ENCODE peak calls at places on chromosomes 7 and 10, in six cellular contexts. One of them, this sample, is unnamed.

GRCh38 chr7:128886391-128887168 is 23.9 kb downstream of the ATP6V1F start:
- DNase-seq in GM10248: no peak
- DNase-seq in hepatocyte: no peak
- DNase-seq in progenitor cell of endocrine pancreas: no peak
- DNase-seq in HCT116: no peak
- DNase-seq in lower leg skin: no peak
- DNase-seq in this sample: no peak

GRCh38 chr10:125859128-125859817 is 21.8 kb downstream of the DHX32 start:
- DNase-seq in lower leg skin: no peak
- DNase-seq in progenitor cell of endocrine pancreas: no peak
- DNase-seq in GM10248: no peak
- DNase-seq in hepatocyte: no peak
- DNase-seq in HCT116: no peak
- DNase-seq in this sample: no peak

GRCh38 chr7:97479740-97480290 is 252.1 kb upstream of the TAC1 start:
- DNase-seq in progenitor cell of endocrine pancreas: no peak
- DNase-seq in HCT116: no peak
- DNase-seq in lower leg skin: no peak
- DNase-seq in hepatocyte: no peak
- DNase-seq in GM10248: no peak
- DNase-seq in this sample: no peak

GRCh38 chr10:42998481-42999384 is 78.1 kb upstream of the RET start:
- DNase-seq in lower leg skin: peak
- DNase-seq in HCT116: no peak
- DNase-seq in GM10248: peak
- DNase-seq in hepatocyte: peak
- DNase-seq in progenitor cell of endocrine pancreas: no peak
- DNase-seq in this sample: no peak

GRCh38 chr7:50939026-50939425 is 156.3 kb upstream of the GRB10 start:
- DNase-seq in lower leg skin: peak
- DNase-seq in hepatocyte: no peak
- DNase-seq in GM10248: no peak
- DNase-seq in progenitor cell of endocrine pancreas: no peak
- DNase-seq in HCT116: no peak
- DNase-seq in this sample: no peak

GRCh38 chr10:132546567-132547420 is 9.2 kb downstream of the INPP5A start:
- DNase-seq in HCT116: no peak
- DNase-seq in GM10248: no peak
- DNase-seq in hepatocyte: no peak
- DNase-seq in progenitor cell of endocrine pancreas: no peak
- DNase-seq in lower leg skin: no peak
- DNase-seq in this sample: no peak

GRCh38 chr7:20407585-20408466 is 77.1 kb downstream of the ITGB8 start:
- DNase-seq in lower leg skin: no peak
- DNase-seq in progenitor cell of endocrine pancreas: no peak
- DNase-seq in GM10248: no peak
- DNase-seq in hepatocyte: no peak
- DNase-seq in HCT116: no peak
- DNase-seq in this sample: no peak

GRCh38 chr10:119131512-119132240 is 27.8 kb downstream of the DENND10 start:
- DNase-seq in HCT116: no peak
- DNase-seq in progenitor cell of endocrine pancreas: no peak
- DNase-seq in lower leg skin: peak
- DNase-seq in GM10248: peak
- DNase-seq in hepatocyte: no peak
- DNase-seq in this sample: no peak

GRCh38 chr7:157508477-157508881 is 171.7 kb downstream of the DNAJB6 start:
- DNase-seq in progenitor cell of endocrine pancreas: no peak
- DNase-seq in GM10248: no peak
- DNase-seq in hepatocyte: no peak
- DNase-seq in lower leg skin: peak
- DNase-seq in HCT116: no peak
- DNase-seq in this sample: no peak

GRCh38 chr10:101736666-101737065 is 39.2 kb downstream of the FGF8 start:
- DNase-seq in lower leg skin: peak
- DNase-seq in HCT116: no peak
- DNase-seq in progenitor cell of endocrine pancreas: no peak
- DNase-seq in GM10248: no peak
- DNase-seq in hepatocyte: no peak
- DNase-seq in this sample: no peak

GRCh38 chr7:47354831-47355541 is 226.9 kb downstream of the TNS3 start:
- DNase-seq in progenitor cell of endocrine pancreas: no peak
- DNase-seq in hepatocyte: peak
- DNase-seq in HCT116: no peak
- DNase-seq in lower leg skin: peak
- DNase-seq in GM10248: no peak
- DNase-seq in this sample: no peak

GRCh38 chr10:72062341-72062740 is 26.0 kb downstream of the SPOCK2 start:
- DNase-seq in progenitor cell of endocrine pancreas: no peak
- DNase-seq in lower leg skin: no peak
- DNase-seq in hepatocyte: no peak
- DNase-seq in GM10248: no peak
- DNase-seq in HCT116: no peak
- DNase-seq in this sample: no peak

GRCh38 chr10:14519785-14520184 is 189.1 kb upstream of the FRMD4A start:
- DNase-seq in GM10248: no peak
- DNase-seq in hepatocyte: no peak
- DNase-seq in HCT116: no peak
- DNase-seq in lower leg skin: no peak
- DNase-seq in progenitor cell of endocrine pancreas: no peak
- DNase-seq in this sample: no peak

GRCh38 chr10:5625992-5626777 is 40.2 kb downstream of the ASB13 start:
- DNase-seq in lower leg skin: no peak
- DNase-seq in HCT116: no peak
- DNase-seq in GM10248: no peak
- DNase-seq in progenitor cell of endocrine pancreas: no peak
- DNase-seq in hepatocyte: no peak
- DNase-seq in this sample: no peak

GRCh38 chr10:122673731-122674130 is 25.9 kb downstream of the C10orf120 start:
- DNase-seq in progenitor cell of endocrine pancreas: no peak
- DNase-seq in hepatocyte: no peak
- DNase-seq in lower leg skin: no peak
- DNase-seq in HCT116: no peak
- DNase-seq in GM10248: no peak
- DNase-seq in this sample: no peak

GRCh38 chr7:97771576-97771975 is 39.7 kb downstream of the TAC1 start:
- DNase-seq in lower leg skin: no peak
- DNase-seq in HCT116: no peak
- DNase-seq in hepatocyte: no peak
- DNase-seq in progenitor cell of endocrine pancreas: no peak
- DNase-seq in GM10248: no peak
- DNase-seq in this sample: no peak

GRCh38 chr7:66352071-66352470 is 146.9 kb downstream of the TPST1 start:
- DNase-seq in GM10248: peak
- DNase-seq in hepatocyte: peak
- DNase-seq in HCT116: no peak
- DNase-seq in lower leg skin: peak
- DNase-seq in progenitor cell of endocrine pancreas: no peak
- DNase-seq in this sample: no peak

GRCh38 chr10:43140414-43140813 is 2.2 kb downstream of the CSGALNACT2 start:
- DNase-seq in lower leg skin: no peak
- DNase-seq in GM10248: peak
- DNase-seq in hepatocyte: no peak
- DNase-seq in progenitor cell of endocrine pancreas: no peak
- DNase-seq in HCT116: no peak
- DNase-seq in this sample: no peak

GRCh38 chr10:132422931-132423813 is 26.2 kb downstream of the PWWP2B start:
- DNase-seq in GM10248: no peak
- DNase-seq in HCT116: no peak
- DNase-seq in hepatocyte: no peak
- DNase-seq in lower leg skin: no peak
- DNase-seq in progenitor cell of endocrine pancreas: no peak
- DNase-seq in this sample: no peak

GRCh38 chr7:100801833-100802568 is 25.3 kb downstream of the EPHB4 start:
- DNase-seq in progenitor cell of endocrine pancreas: peak
- DNase-seq in GM10248: peak
- DNase-seq in lower leg skin: peak
- DNase-seq in HCT116: no peak
- DNase-seq in hepatocyte: peak
- DNase-seq in this sample: peak

GRCh38 chr7:76063525-76063924 is 15.6 kb downstream of the MDH2 start:
- DNase-seq in HCT116: no peak
- DNase-seq in progenitor cell of endocrine pancreas: no peak
- DNase-seq in hepatocyte: peak
- DNase-seq in GM10248: peak
- DNase-seq in lower leg skin: peak
- DNase-seq in this sample: peak

GRCh38 chr10:119305860-119306513 is 98.6 kb downstream of the GRK5 start:
- DNase-seq in GM10248: peak
- DNase-seq in hepatocyte: peak
- DNase-seq in lower leg skin: peak
- DNase-seq in HCT116: peak
- DNase-seq in progenitor cell of endocrine pancreas: no peak
- DNase-seq in this sample: peak

GRCh38 chr7:99742737-99743394 is 7.9 kb upstream of the CYP3A7 start:
- DNase-seq in GM10248: no peak
- DNase-seq in lower leg skin: no peak
- DNase-seq in progenitor cell of endocrine pancreas: no peak
- DNase-seq in hepatocyte: no peak
- DNase-seq in HCT116: no peak
- DNase-seq in this sample: no peak

GRCh38 chr10:26112532-26112931 is 104.0 kb upstream of the GAD2 start:
- DNase-seq in progenitor cell of endocrine pancreas: no peak
- DNase-seq in GM10248: no peak
- DNase-seq in hepatocyte: no peak
- DNase-seq in lower leg skin: no peak
- DNase-seq in HCT116: no peak
- DNase-seq in this sample: no peak

DNA sequence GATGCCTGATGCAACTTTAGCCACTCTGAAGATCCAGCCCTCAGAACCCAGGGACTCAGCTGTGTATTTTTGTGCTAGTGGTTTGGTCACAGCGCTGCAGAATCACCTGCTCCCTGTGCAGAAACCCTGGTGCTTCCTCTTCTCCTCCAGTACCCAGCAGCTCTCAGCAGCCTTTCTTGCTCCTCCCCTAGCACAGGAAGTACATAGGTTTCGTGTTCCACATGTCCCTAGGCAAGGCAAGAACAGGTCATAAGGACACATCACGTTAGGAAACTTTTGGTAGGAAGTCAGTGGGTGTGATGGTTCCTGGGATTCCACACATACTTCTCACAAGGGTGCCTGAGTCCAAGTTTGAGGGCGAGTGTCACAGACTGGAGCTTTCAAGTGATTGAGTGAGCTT is 167.9 kb upstream of the PRSS1 start:
- DNase-seq in hepatocyte: no peak
- DNase-seq in HCT116: no peak
- DNase-seq in lower leg skin: no peak
- DNase-seq in progenitor cell of endocrine pancreas: no peak
- DNase-seq in GM10248: peak
- DNase-seq in this sample: no peak
- TF ChIP-seq CTCF in hepatocyte: no peak
- TF ChIP-seq CTCF in HCT116: no peak
- TF ChIP-seq CTCF in lower leg skin: no peak
- TF ChIP-seq CTCF in progenitor cell of endocrine pancreas: no peak
- TF ChIP-seq CTCF in GM10248: no peak
- TF ChIP-seq CTCF in this sample: no peak

GRCh38 chr7:1188720-1189294 is 28.8 kb upstream of the ZFAND2A start:
- DNase-seq in progenitor cell of endocrine pancreas: no peak
- DNase-seq in hepatocyte: no peak
- DNase-seq in GM10248: no peak
- DNase-seq in HCT116: no peak
- DNase-seq in lower leg skin: no peak
- DNase-seq in this sample: no peak
- TF ChIP-seq CTCF in progenitor cell of endocrine pancreas: no peak
- TF ChIP-seq CTCF in hepatocyte: no peak
- TF ChIP-seq CTCF in GM10248: no peak
- TF ChIP-seq CTCF in HCT116: no peak
- TF ChIP-seq CTCF in lower leg skin: no peak
- TF ChIP-seq CTCF in this sample: no peak

DNA sequence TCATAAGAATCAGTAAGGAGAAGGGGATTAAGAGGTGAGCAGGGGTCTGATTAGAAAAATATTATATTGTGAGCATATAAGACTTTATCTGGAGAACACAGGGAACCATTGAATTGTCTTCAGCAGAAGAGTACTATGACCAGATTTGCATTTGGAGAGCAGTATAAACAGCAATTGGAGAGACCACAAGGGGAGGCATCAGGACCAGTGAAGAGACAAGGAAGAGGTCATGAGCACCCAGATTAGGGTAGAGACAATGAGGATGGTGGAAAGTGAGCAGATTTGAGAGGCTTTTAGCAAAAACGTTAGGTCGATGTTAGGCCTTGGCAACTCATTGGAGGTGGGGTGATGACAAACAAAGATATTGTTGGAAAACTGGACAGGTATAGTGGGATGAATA is 13.0 kb upstream of the SMIM30 start:
- DNase-seq in progenitor cell of endocrine pancreas: no peak
- DNase-seq in lower leg skin: no peak
- DNase-seq in hepatocyte: no peak
- DNase-seq in GM10248: no peak
- DNase-seq in HCT116: no peak
- DNase-seq in this sample: no peak
- TF ChIP-seq CTCF in progenitor cell of endocrine pancreas: no peak
- TF ChIP-seq CTCF in lower leg skin: no peak
- TF ChIP-seq CTCF in hepatocyte: no peak
- TF ChIP-seq CTCF in GM10248: no peak
- TF ChIP-seq CTCF in HCT116: no peak
- TF ChIP-seq CTCF in this sample: no peak

GRCh38 chr7:132654150-132654549 is 77.9 kb upstream of the PLXNA4 start:
- DNase-seq in HCT116: peak
- DNase-seq in progenitor cell of endocrine pancreas: no peak
- DNase-seq in GM10248: peak
- DNase-seq in hepatocyte: no peak
- DNase-seq in lower leg skin: no peak
- DNase-seq in this sample: no peak
- TF ChIP-seq CTCF in HCT116: peak
- TF ChIP-seq CTCF in progenitor cell of endocrine pancreas: peak
- TF ChIP-seq CTCF in GM10248: peak
- TF ChIP-seq CTCF in hepatocyte: peak
- TF ChIP-seq CTCF in lower leg skin: no peak
- TF ChIP-seq CTCF in this sample: no peak

This sample was measured in breast epithelium.